ENCODE peak calls at places on chromosomes 5 and 9, in eight cellular contexts. Q, G, X, O, L, E, J and W are unnamed samples.

GRCh38 chr9:79325501-79325900 is 246.3 kb upstream of the TLE4 start:
- DNase-seq in E (no peak), X (no peak), L (no peak), J (no peak), Q (peak), G (no peak), O (no peak), W (no peak)

GRCh38 chr9:96495341-96495740 is 45.4 kb downstream of the HABP4 start:
- DNase-seq in Q (peak), L (no peak), J (no peak), E (no peak), O (no peak), G (peak), X (peak), W (peak)

GRCh38 chr9:121075251-121076036 is 689 bp downstream of the CNTRL start:
- DNase-seq in J (no peak), L (no peak), X (peak), O (peak), Q (no peak), G (no peak), E (peak), W (no peak)

GRCh38 chr9:118326326-118326725 is 622.1 kb downstream of the TLR4 start:
- DNase-seq in X (no peak), L (no peak), O (no peak), J (no peak), Q (no peak), G (no peak), E (no peak), W (no peak)

GRCh38 chr5:143837306-143837848 is 25.4 kb downstream of the HMHB1 start:
- DNase-seq in J (no peak), Q (peak), X (peak), G (no peak), O (no peak), L (no peak), E (no peak), W (no peak)

GRCh38 chr5:137635521-137635921 is 100.4 kb downstream of the KLHL3 start:
- DNase-seq in J (no peak), L (no peak), Q (no peak), O (no peak), E (no peak), X (no peak), G (no peak), W (no peak)

GRCh38 chr9:114784721-114785253 is 21.1 kb downstream of the TNFSF15 start:
- DNase-seq in Q (no peak), X (no peak), E (no peak), G (no peak), O (no peak), J (no peak), L (no peak), W (no peak)

GRCh38 chr5:132439521-132440206 is 50.9 kb downstream of the IRF1 start:
- DNase-seq in O (no peak), G (peak), Q (peak), E (no peak), L (no peak), X (peak), J (no peak), W (no peak)

GRCh38 chr5:64947031-64947430 is 178.3 kb downstream of the CWC27 start:
- DNase-seq in E (no peak), G (peak), O (no peak), J (no peak), Q (peak), X (peak), L (no peak), W (no peak)

GRCh38 chr5:151038801-151039238 is 18.4 kb downstream of the GPX3 start:
- DNase-seq in Q (no peak), L (no peak), X (no peak), J (no peak), O (no peak), E (peak), G (peak), W (no peak)

GRCh38 chr5:113939959-113940358 is 421.9 kb upstream of the KCNN2 start:
- DNase-seq in G (no peak), E (no peak), O (no peak), L (no peak), Q (no peak), X (no peak), J (no peak), W (no peak)

GRCh38 chr9:111559000-111559610 is 34.1 kb downstream of the ZNF483 start:
- DNase-seq in O (no peak), E (no peak), L (no peak), Q (peak), G (peak), J (no peak), X (peak), W (no peak)

GRCh38 chr5:35777358-35778087 is 79.2 kb upstream of the IL7R start:
- DNase-seq in Q (peak), L (peak), X (peak), J (peak), E (peak), O (peak), G (peak), W (no peak)

GRCh38 chr5:78003914-78004313 is 227.8 kb upstream of the TBCA start:
- DNase-seq in G (no peak), O (no peak), J (peak), L (no peak), E (no peak), Q (no peak), X (no peak), W (no peak)

GRCh38 chr5:142235050-142235797 is 89.6 kb downstream of the SPRY4 start:
- DNase-seq in G (peak), L (no peak), Q (peak), X (peak), O (no peak), J (peak), E (no peak), W (no peak)

GRCh38 chr9:3014164-3014563 is 170.3 kb upstream of the PUM3 start:
- DNase-seq in G (no peak), J (no peak), Q (no peak), X (no peak), E (no peak), O (no peak), L (no peak), W (no peak)

GRCh38 chr5:181133610-181134231 is 2.8 kb upstream of the OR2V1 start:
- DNase-seq in E (no peak), L (peak), G (peak), O (no peak), J (no peak), X (peak), Q (peak), W (no peak)

GRCh38 chr5:160030631-160031377 is 21.9 kb downstream of the TTC1 start:
- DNase-seq in X (peak), Q (peak), E (no peak), L (no peak), O (no peak), G (no peak), J (no peak), W (no peak)

GRCh38 chr9:92325991-92326500 is 293 bp downstream of the CENPP start:
- DNase-seq in Q (no peak), E (no peak), J (no peak), O (no peak), X (peak), L (no peak), G (no peak), W (no peak)

GRCh38 chr9:120985759-120986353 is 59.3 kb upstream of the TRAF1 start:
- DNase-seq in J (no peak), G (peak), O (peak), Q (peak), E (no peak), L (no peak), X (peak), W (no peak)

GRCh38 chr9:112487799-112488345 is 1.2 kb downstream of the KIAA1958 start:
- DNase-seq in J (no peak), O (no peak), G (peak), L (no peak), X (no peak), E (no peak), Q (peak), W (no peak)

GRCh38 chr5:124677376-124677998 is 69.0 kb downstream of the ZNF608 start:
- DNase-seq in X (peak), J (no peak), O (no peak), G (no peak), L (no peak), E (no peak), Q (no peak), W (no peak)

GRCh38 chr5:106923409-106923808 is 747.3 kb downstream of the EFNA5 start:
- DNase-seq in X (no peak), E (no peak), L (no peak), G (no peak), O (no peak), Q (no peak), J (no peak), W (no peak)

GRCh38 chr9:79817469-79818004 is 245.8 kb downstream of the TLE4 start:
- DNase-seq in E (no peak), Q (peak), O (peak), J (no peak), X (no peak), L (no peak), G (no peak), W (no peak)

GRCh38 chr5:5795074-5795779 is 372.8 kb downstream of the ICE1 start:
- DNase-seq in J (no peak), Q (no peak), O (no peak), E (no peak), X (no peak), L (no peak), G (no peak), W (peak)

GRCh38 chr9:87216036-87216435 is 268.7 kb upstream of the GAS1 start:
- DNase-seq in Q (no peak), G (no peak), L (no peak), X (no peak), O (no peak), J (no peak), E (no peak), W (no peak)

GRCh38 chr5:39650234-39650816 is 225.5 kb upstream of the DAB2 start:
- DNase-seq in G (no peak), O (no peak), X (peak), L (no peak), Q (peak), E (no peak), J (no peak), W (no peak)

GRCh38 chr5:78523314-78524193 is 125.0 kb downstream of the LHFPL2 start:
- DNase-seq in E (no peak), G (no peak), J (no peak), X (peak), L (no peak), Q (no peak), O (no peak), W (no peak)

GRCh38 chr9:122463828-122464632 is 13.7 kb downstream of the OR1J1 start:
- DNase-seq in G (peak), Q (no peak), X (no peak), O (no peak), L (no peak), E (no peak), J (no peak), W (no peak)

GRCh38 chr9:4277531-4277991 is 22.3 kb downstream of the GLIS3 start:
- DNase-seq in L (no peak), X (no peak), G (no peak), J (no peak), Q (peak), E (no peak), O (no peak), W (no peak)

GRCh38 chr5:112548246-112548982 is 129.3 kb upstream of the EPB41L4A start:
- DNase-seq in O (no peak), L (no peak), J (no peak), Q (peak), E (no peak), X (peak), G (peak), W (no peak)

GRCh38 chr5:52799358-52799982 is 11.8 kb downstream of the ITGA1 start:
- DNase-seq in X (peak), O (peak), Q (peak), G (no peak), J (no peak), E (peak), L (no peak), W (peak)

GRCh38 chr9:69898714-69899209 is 78.1 kb downstream of the CFAP95 start:
- DNase-seq in L (no peak), Q (peak), E (no peak), J (no peak), O (no peak), X (peak), G (peak), W (no peak)

GRCh38 chr9:77785341-77785740 is 137.2 kb upstream of the GNA14 start:
- DNase-seq in L (no peak), O (no peak), J (no peak), G (no peak), X (no peak), Q (no peak), E (no peak), W (no peak)

GRCh38 chr5:78569441-78569840 is 79.1 kb downstream of the LHFPL2 start:
- DNase-seq in J (no peak), Q (peak), L (no peak), E (no peak), G (no peak), O (no peak), X (peak), W (no peak)

GRCh38 chr9:134442087-134442470 is 115.8 kb downstream of the RXRA start:
- DNase-seq in J (no peak), O (no peak), G (no peak), E (no peak), X (no peak), Q (no peak), L (no peak), W (no peak)